ENCODE peak calls at places on chromosome 20, in ten cellular contexts. One of them, this sample, is unnamed.

GRCh38 chr20:46562373-46563169 is 12.1 kb upstream of the OCSTAMP start:
- DNase-seq in left lung: peak; percentile 49
- DNase-seq in A549: peak; percentile 82
- DNase-seq in Peyer's patch: peak; percentile 58
- DNase-seq in astrocyte: peak; percentile 19
- DNase-seq in HFF-Myc: peak; percentile 42
- DNase-seq in PC-9: peak; percentile 40
- DNase-seq in IMR-90: peak; percentile 64
- DNase-seq in neural progenitor cell: peak; percentile 77
- DNase-seq in Panc1: peak; percentile 28
- DNase-seq in this sample: peak; percentile 35

GRCh38 chr20:35515949-35516645 is 13.4 kb downstream of the C20orf173 start:
- DNase-seq in left lung: no peak
- DNase-seq in A549: peak; percentile 38
- DNase-seq in Peyer's patch: no peak
- DNase-seq in astrocyte: peak; percentile 91
- DNase-seq in HFF-Myc: peak; percentile 33
- DNase-seq in PC-9: peak; percentile 95
- DNase-seq in IMR-90: peak; percentile 86
- DNase-seq in neural progenitor cell: no peak
- DNase-seq in Panc1: peak; percentile 43
- DNase-seq in this sample: no peak

GRCh38 chr20:31560094-31560899 is 44.8 kb upstream of the ID1 start:
- DNase-seq in left lung: peak; percentile 81
- DNase-seq in A549: peak; percentile 78
- DNase-seq in Peyer's patch: peak; percentile 82
- DNase-seq in astrocyte: peak; percentile 66
- DNase-seq in HFF-Myc: no peak
- DNase-seq in PC-9: peak; percentile 90
- DNase-seq in IMR-90: peak; percentile 86
- DNase-seq in neural progenitor cell: peak; percentile 65
- DNase-seq in Panc1: peak; percentile 84
- DNase-seq in this sample: no peak

GRCh38 chr20:44706371-44707258 is 8.6 kb upstream of the CCN5 start:
- DNase-seq in left lung: no peak
- DNase-seq in A549: no peak
- DNase-seq in Peyer's patch: no peak
- DNase-seq in astrocyte: no peak
- DNase-seq in HFF-Myc: no peak
- DNase-seq in PC-9: no peak
- DNase-seq in IMR-90: peak; percentile 35
- DNase-seq in neural progenitor cell: no peak
- DNase-seq in Panc1: no peak
- DNase-seq in this sample: no peak

GRCh38 chr20:61649879-61650200 is 397.8 kb downstream of the CDH4 start:
- DNase-seq in left lung: no peak
- DNase-seq in A549: no peak
- DNase-seq in Peyer's patch: no peak
- DNase-seq in astrocyte: no peak
- DNase-seq in HFF-Myc: no peak
- DNase-seq in PC-9: no peak
- DNase-seq in IMR-90: no peak
- DNase-seq in neural progenitor cell: no peak
- DNase-seq in Panc1: no peak
- DNase-seq in this sample: no peak

GRCh38 chr20:51750037-51750769 is 18.0 kb downstream of the ATP9A start:
- DNase-seq in left lung: peak; percentile 80
- DNase-seq in A549: peak; percentile 93
- DNase-seq in Peyer's patch: peak; percentile 90
- DNase-seq in astrocyte: peak; percentile 91
- DNase-seq in HFF-Myc: peak; percentile 72
- DNase-seq in PC-9: peak; percentile 99
- DNase-seq in IMR-90: peak; percentile 94
- DNase-seq in neural progenitor cell: no peak
- DNase-seq in Panc1: peak; percentile 98
- DNase-seq in this sample: peak; percentile 7

GRCh38 chr20:52536040-52536439 is 344.5 kb upstream of the ZFP64 start:
- DNase-seq in left lung: no peak
- DNase-seq in A549: no peak
- DNase-seq in Peyer's patch: no peak
- DNase-seq in astrocyte: no peak
- DNase-seq in HFF-Myc: no peak
- DNase-seq in PC-9: no peak
- DNase-seq in IMR-90: no peak
- DNase-seq in neural progenitor cell: no peak
- DNase-seq in Panc1: no peak
- DNase-seq in this sample: no peak

GRCh38 chr20:35328095-35328685 is 36.0 kb upstream of the FAM83C start:
- DNase-seq in left lung: no peak
- DNase-seq in A549: no peak
- DNase-seq in Peyer's patch: no peak
- DNase-seq in astrocyte: no peak
- DNase-seq in HFF-Myc: no peak
- DNase-seq in PC-9: no peak
- DNase-seq in IMR-90: no peak
- DNase-seq in neural progenitor cell: no peak
- DNase-seq in Panc1: no peak
- DNase-seq in this sample: no peak

GRCh38 chr20:39108746-39109145 is 146.6 kb downstream of the DHX35 start:
- DNase-seq in left lung: no peak
- DNase-seq in A549: no peak
- DNase-seq in Peyer's patch: no peak
- DNase-seq in astrocyte: peak; percentile 20
- DNase-seq in HFF-Myc: no peak
- DNase-seq in PC-9: peak; percentile 42
- DNase-seq in IMR-90: peak; percentile 27
- DNase-seq in neural progenitor cell: no peak
- DNase-seq in Panc1: no peak
- DNase-seq in this sample: no peak

GRCh38 chr20:18739785-18740184 is 73.8 kb upstream of the SCP2D1 start:
- DNase-seq in left lung: peak; percentile 39
- DNase-seq in A549: no peak
- DNase-seq in Peyer's patch: no peak
- DNase-seq in astrocyte: peak; percentile 66
- DNase-seq in HFF-Myc: peak; percentile 71
- DNase-seq in PC-9: no peak
- DNase-seq in IMR-90: peak; percentile 90
- DNase-seq in neural progenitor cell: peak; percentile 48
- DNase-seq in Panc1: no peak
- DNase-seq in this sample: no peak

GRCh38 chr20:60820149-60820548 is 431.9 kb upstream of the CDH4 start:
- DNase-seq in left lung: no peak
- DNase-seq in A549: no peak
- DNase-seq in Peyer's patch: no peak
- DNase-seq in astrocyte: no peak
- DNase-seq in HFF-Myc: no peak
- DNase-seq in PC-9: no peak
- DNase-seq in IMR-90: no peak
- DNase-seq in neural progenitor cell: no peak
- DNase-seq in Panc1: no peak
- DNase-seq in this sample: no peak

DNA sequence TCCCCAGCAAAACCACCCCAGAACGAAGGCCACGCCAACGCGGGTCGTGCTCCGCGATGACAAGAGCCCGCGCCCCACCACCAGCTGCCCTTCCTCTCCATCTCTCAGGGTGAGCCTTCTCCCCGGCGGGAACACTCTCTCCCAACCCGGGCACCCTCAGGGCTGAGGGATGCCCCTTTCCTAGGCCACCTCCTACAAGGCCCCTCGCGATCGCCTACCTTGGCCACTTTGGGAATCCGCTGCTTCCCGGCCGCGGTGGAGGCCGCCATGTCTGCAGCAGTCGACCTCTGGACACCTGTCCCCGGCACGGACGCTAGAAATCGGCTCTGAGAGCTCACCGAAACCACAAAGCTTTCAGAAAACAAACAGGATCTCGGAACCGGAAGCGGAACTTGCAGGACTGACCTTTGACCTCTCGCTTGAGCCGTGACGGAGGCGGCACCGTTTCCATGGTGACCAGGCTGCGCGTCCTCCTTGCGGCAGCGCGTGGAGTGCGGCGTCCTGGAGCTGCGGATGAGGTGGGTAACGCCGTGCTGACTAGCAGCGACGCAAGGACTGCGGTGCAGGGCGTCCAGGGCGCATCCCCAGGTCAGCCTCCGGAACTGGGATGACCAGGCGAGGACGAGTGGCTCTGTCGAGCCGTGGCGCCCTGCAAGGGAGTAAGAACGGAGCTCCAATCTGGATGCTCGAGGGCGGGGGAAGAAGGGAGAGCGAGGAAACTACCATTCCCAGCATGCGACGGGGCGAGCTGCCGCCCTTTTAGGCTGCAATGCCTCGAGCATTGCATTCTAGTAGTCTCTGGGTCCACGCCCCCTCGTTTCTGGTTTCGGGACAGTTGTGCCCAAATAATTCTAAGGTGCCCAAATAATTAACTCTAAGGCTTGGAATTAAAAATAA is at the start of the genes CFAP61 and CRNKL1:
- DNase-seq in left lung: peak; percentile 97
- DNase-seq in A549: peak; percentile 97
- DNase-seq in Peyer's patch: peak; percentile 99
- DNase-seq in astrocyte: peak; percentile 90
- DNase-seq in HFF-Myc: peak; percentile 95
- DNase-seq in PC-9: peak; percentile 92
- DNase-seq in IMR-90: peak; percentile 95
- DNase-seq in neural progenitor cell: peak; percentile 99
- DNase-seq in Panc1: peak; percentile 92
- DNase-seq in this sample: peak; percentile 98
- TF ChIP-seq CTCF in left lung: no peak
- TF ChIP-seq CTCF in A549: no peak
- TF ChIP-seq CTCF in Peyer's patch: peak; percentile 30
- TF ChIP-seq CTCF in astrocyte: no peak
- TF ChIP-seq CTCF in HFF-Myc: no peak
- TF ChIP-seq CTCF in PC-9: no peak
- TF ChIP-seq CTCF in IMR-90: no peak
- TF ChIP-seq CTCF in neural progenitor cell: no peak
- TF ChIP-seq CTCF in Panc1: no peak
- TF ChIP-seq CTCF in this sample: no peak

DNA sequence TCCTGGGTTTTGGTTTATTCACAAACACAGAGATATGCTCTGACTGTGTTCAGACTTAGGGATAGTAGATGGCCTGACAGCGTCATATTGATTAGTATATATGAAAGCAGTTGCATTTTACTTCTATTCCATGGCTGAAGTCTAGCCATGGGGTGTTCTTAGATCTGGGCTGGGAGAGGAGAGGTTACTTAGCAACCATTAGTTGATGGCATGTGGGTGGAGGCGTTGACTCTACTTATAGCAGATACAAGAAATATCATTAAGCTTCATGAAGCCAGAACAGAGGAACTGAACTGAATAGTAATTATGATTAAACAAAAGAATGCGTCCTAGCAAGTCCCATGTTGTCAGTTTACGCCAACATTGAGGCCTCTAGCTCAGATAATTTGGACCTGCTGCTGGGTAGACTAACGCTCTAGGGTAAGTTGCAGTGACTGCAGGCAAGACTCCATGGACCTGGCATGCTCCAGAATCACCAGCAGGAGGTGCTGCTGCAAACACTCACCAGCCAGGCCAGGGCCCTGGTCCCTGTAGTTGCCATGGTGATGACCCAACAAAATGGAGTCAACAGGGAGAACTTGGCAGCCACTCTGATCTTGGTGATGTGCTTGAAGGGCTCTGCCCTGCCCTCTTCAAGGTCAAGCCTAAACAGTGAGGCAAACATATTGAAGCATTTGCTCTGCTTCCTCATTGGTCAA is 477.4 kb downstream of the PREX1 start:
- DNase-seq in left lung: no peak
- DNase-seq in A549: no peak
- DNase-seq in Peyer's patch: no peak
- DNase-seq in astrocyte: no peak
- DNase-seq in HFF-Myc: no peak
- DNase-seq in PC-9: no peak
- DNase-seq in IMR-90: no peak
- DNase-seq in neural progenitor cell: peak; percentile 62
- DNase-seq in Panc1: no peak
- DNase-seq in this sample: no peak
- H3K4me3 ChIP-seq in left lung: no peak overlapping the region
- H3K4me3 ChIP-seq in A549: no peak overlapping the region
- H3K4me3 ChIP-seq in Peyer's patch: no peak overlapping the region
- H3K4me3 ChIP-seq in astrocyte: no peak overlapping the region
- H3K4me3 ChIP-seq in HFF-Myc: no peak overlapping the region
- H3K4me3 ChIP-seq in PC-9: no peak overlapping the region
- H3K4me3 ChIP-seq in IMR-90: no peak overlapping the region
- H3K4me3 ChIP-seq in neural progenitor cell: no peak overlapping the region
- H3K4me3 ChIP-seq in Panc1: no peak overlapping the region
- H3K4me3 ChIP-seq in this sample: no peak overlapping the region

GRCh38 chr20:33008336-33009213 is 1.1 kb downstream of the BPIFB2 start:
- DNase-seq in left lung: no peak
- DNase-seq in A549: no peak
- DNase-seq in Peyer's patch: peak; percentile 7
- DNase-seq in astrocyte: no peak
- DNase-seq in HFF-Myc: no peak
- DNase-seq in PC-9: no peak
- DNase-seq in IMR-90: no peak
- DNase-seq in neural progenitor cell: no peak
- DNase-seq in Panc1: no peak
- DNase-seq in this sample: no peak

GRCh38 chr20:33006776-33007375 is 628 bp upstream of the BPIFB2 start:
- DNase-seq in left lung: no peak
- DNase-seq in A549: no peak
- DNase-seq in Peyer's patch: peak; percentile 15
- DNase-seq in astrocyte: no peak
- DNase-seq in HFF-Myc: no peak
- DNase-seq in PC-9: no peak
- DNase-seq in IMR-90: no peak
- DNase-seq in neural progenitor cell: no peak
- DNase-seq in Panc1: no peak
- DNase-seq in this sample: no peak

GRCh38 chr20:33005908-33006775 is 1.4 kb upstream of the BPIFB2 start:
- DNase-seq in left lung: no peak
- DNase-seq in A549: no peak
- DNase-seq in Peyer's patch: peak; percentile 10
- DNase-seq in astrocyte: no peak
- DNase-seq in HFF-Myc: no peak
- DNase-seq in PC-9: no peak
- DNase-seq in IMR-90: no peak
- DNase-seq in neural progenitor cell: no peak
- DNase-seq in Panc1: no peak
- DNase-seq in this sample: no peak

GRCh38 chr20:33009214-33010132 is 2.0 kb downstream of the BPIFB2 start:
- DNase-seq in left lung: no peak
- DNase-seq in A549: no peak
- DNase-seq in Peyer's patch: peak; percentile 29
- DNase-seq in astrocyte: no peak
- DNase-seq in HFF-Myc: no peak
- DNase-seq in PC-9: no peak
- DNase-seq in IMR-90: no peak
- DNase-seq in neural progenitor cell: no peak
- DNase-seq in Panc1: no peak
- DNase-seq in this sample: no peak

GRCh38 chr20:33007376-33008335 is at the start of gene BPIFB2:
- DNase-seq in left lung: no peak
- DNase-seq in A549: no peak
- DNase-seq in Peyer's patch: peak; percentile 27
- DNase-seq in astrocyte: no peak
- DNase-seq in HFF-Myc: no peak
- DNase-seq in PC-9: no peak
- DNase-seq in IMR-90: no peak
- DNase-seq in neural progenitor cell: no peak
- DNase-seq in Panc1: no peak
- DNase-seq in this sample: no peak
- TF ChIP-seq CTCF in left lung: no peak
- TF ChIP-seq CTCF in A549: no peak
- TF ChIP-seq CTCF in Peyer's patch: no peak
- TF ChIP-seq CTCF in astrocyte: no peak
- TF ChIP-seq CTCF in HFF-Myc: no peak
- TF ChIP-seq CTCF in PC-9: no peak
- TF ChIP-seq CTCF in IMR-90: no peak
- TF ChIP-seq CTCF in neural progenitor cell: no peak
- TF ChIP-seq CTCF in Panc1: no peak
- TF ChIP-seq CTCF in this sample: no peak

GRCh38 chr20:54172532-54172855 is 1.3 kb downstream of the CYP24A1 start:
- DNase-seq in left lung: no peak
- DNase-seq in A549: no peak
- DNase-seq in Peyer's patch: no peak
- DNase-seq in astrocyte: no peak
- DNase-seq in HFF-Myc: no peak
- DNase-seq in PC-9: no peak
- DNase-seq in IMR-90: no peak
- DNase-seq in neural progenitor cell: no peak
- DNase-seq in Panc1: no peak
- DNase-seq in this sample: no peak
- H3K4me3 ChIP-seq in left lung: no peak overlapping the region
- H3K4me3 ChIP-seq in A549: peak overlapping the region; percentile 83
- H3K4me3 ChIP-seq in Peyer's patch: no peak overlapping the region
- H3K4me3 ChIP-seq in astrocyte: no peak overlapping the region
- H3K4me3 ChIP-seq in HFF-Myc: no peak overlapping the region
- H3K4me3 ChIP-seq in PC-9: no peak overlapping the region
- H3K4me3 ChIP-seq in IMR-90: no peak overlapping the region
- H3K4me3 ChIP-seq in neural progenitor cell: peak overlapping the region; percentile 42
- H3K4me3 ChIP-seq in Panc1: peak overlapping the region; percentile 49
- H3K4me3 ChIP-seq in this sample: no peak overlapping the region

This sample was measured in GM12864.